ENCODE peak calls at places on chromosomes 6 and 20, in six cellular contexts. U is mesendoderm; T is heart left ventricle; H is breast epithelium; I is CD8-positive, alpha-beta T cell; S is tibial artery. Z is an unnamed sample.

GRCh38 chr6:169799474-169799926 is 48.1 kb downstream of the ERMARD start:
- DNase-seq in I (no peak), H (no peak), T (no peak), S (no peak), U (peak; percentile 13), Z (no peak)

GRCh38 chr20:53033176-53033575 is 61.0 kb downstream of the TSHZ2 start:
- DNase-seq in H (no peak), T (no peak), S (no peak), U (no peak), I (no peak), Z (no peak)

GRCh38 chr6:133131621-133132020 is 109.5 kb upstream of the EYA4 start:
- DNase-seq in T (no peak), I (no peak), U (no peak), H (no peak), S (no peak), Z (no peak)

GRCh38 chr6:5359413-5359812 is 98.1 kb downstream of the FARS2 start:
- DNase-seq in U (no peak), I (no peak), T (no peak), H (peak; percentile 26), S (no peak), Z (no peak)

GRCh38 chr6:27332692-27333641 is 20.9 kb upstream of the POM121L2 start:
- DNase-seq in I (peak; percentile 60), S (no peak), T (no peak), U (peak; percentile 87), H (no peak), Z (no peak)

GRCh38 chr6:7587631-7588100 is 2.3 kb upstream of the SNRNP48 start:
- DNase-seq in T (no peak), H (no peak), I (no peak), S (no peak), U (peak; percentile 44), Z (no peak)

GRCh38 chr20:20732641-20733040 is 20.2 kb upstream of the RALGAPA2 start:
- DNase-seq in S (no peak), I (no peak), H (no peak), T (no peak), U (no peak), Z (no peak)

GRCh38 chr20:13799040-13799439 is 14.2 kb downstream of the NDUFAF5 start:
- DNase-seq in H (no peak), S (no peak), I (no peak), T (no peak), U (no peak), Z (no peak)

GRCh38 chr6:119347466-119348307 is 1.9 kb downstream of the MAN1A1 start:
- DNase-seq in T (peak; percentile 44), S (peak; percentile 73), I (peak; percentile 27), H (no peak), U (no peak), Z (peak; percentile 78)
- H3K4me1 ChIP-seq in T (peaks cover 10% of the 10 kb centered on the region), S (peaks cover 9% of the 10 kb centered on the region), I (peaks cover 30% of the 10 kb centered on the region), H (no peaks in the 10 kb centered on the region), U (peaks cover 3% of the 10 kb centered on the region), Z (peaks cover 51% of the 10 kb centered on the region)

GRCh38 chr6:150492941-150493340 is 106.7 kb upstream of the PLEKHG1 start:
- DNase-seq in U (no peak), T (no peak), H (peak; percentile 38), S (no peak), I (no peak), Z (no peak)

GRCh38 chr6:150494236-150494635 is 105.4 kb upstream of the PLEKHG1 start:
- DNase-seq in S (no peak), T (peak; percentile 37), H (peak; percentile 34), I (no peak), U (no peak), Z (no peak)

GRCh38 chr6:150491131-150491795 is 108.4 kb upstream of the PLEKHG1 start:
- DNase-seq in H (no peak), U (no peak), T (no peak), I (no peak), S (no peak), Z (no peak)

GRCh38 chr6:150491796-150492142 is 107.9 kb upstream of the PLEKHG1 start:
- DNase-seq in H (no peak), S (no peak), T (no peak), I (no peak), U (no peak), Z (no peak)

GRCh38 chr6:150492507-150492906 is 107.2 kb upstream of the PLEKHG1 start:
- DNase-seq in H (no peak), I (no peak), S (no peak), T (no peak), U (no peak), Z (no peak)
- H3K4me3 ChIP-seq in H (no peak overlapping the region), I (no peak overlapping the region), S (no peak overlapping the region), T (no peak overlapping the region), U (no peak overlapping the region), Z (no peak overlapping the region)

DNA sequence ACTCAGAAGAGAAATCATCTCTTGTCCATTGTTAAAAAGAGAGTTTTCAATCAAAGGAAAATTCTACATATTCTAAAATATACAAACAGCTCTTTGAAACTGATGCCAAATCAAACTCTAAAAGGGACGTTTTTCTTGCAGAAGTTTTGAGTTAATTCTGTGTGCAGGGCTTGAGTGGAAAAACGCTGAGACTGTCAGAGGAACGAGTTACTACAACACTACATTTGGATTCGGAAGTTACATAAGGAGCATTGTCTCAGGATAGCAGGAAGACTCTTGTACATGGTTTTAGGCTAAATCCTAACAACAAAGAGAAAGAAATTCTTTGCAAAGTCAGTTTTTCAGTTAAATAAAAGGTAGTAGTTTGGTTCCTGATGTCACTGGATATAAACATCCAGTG is 155.7 kb upstream of the SUPT3H start:
- DNase-seq in U (no peak), I (no peak), S (no peak), H (no peak), T (no peak), Z (no peak)
- H3K4me1 ChIP-seq in U (no peaks in the 10 kb centered on the region), I (no peaks in the 10 kb centered on the region), S (no peaks in the 10 kb centered on the region), H (no peaks in the 10 kb centered on the region), T (peaks cover 3% of the 10 kb centered on the region), Z (no peaks in the 10 kb centered on the region)

GRCh38 chr6:52180787-52181558 is 5.2 kb upstream of the IL17A start:
- DNase-seq in T (no peak), H (no peak), S (no peak), I (no peak), U (no peak), Z (no peak)
- H3K4me3 ChIP-seq in T (no peak overlapping the region), H (no peak overlapping the region), S (no peak overlapping the region), I (no peak overlapping the region), U (no peak overlapping the region), Z (no peak overlapping the region)

DNA sequence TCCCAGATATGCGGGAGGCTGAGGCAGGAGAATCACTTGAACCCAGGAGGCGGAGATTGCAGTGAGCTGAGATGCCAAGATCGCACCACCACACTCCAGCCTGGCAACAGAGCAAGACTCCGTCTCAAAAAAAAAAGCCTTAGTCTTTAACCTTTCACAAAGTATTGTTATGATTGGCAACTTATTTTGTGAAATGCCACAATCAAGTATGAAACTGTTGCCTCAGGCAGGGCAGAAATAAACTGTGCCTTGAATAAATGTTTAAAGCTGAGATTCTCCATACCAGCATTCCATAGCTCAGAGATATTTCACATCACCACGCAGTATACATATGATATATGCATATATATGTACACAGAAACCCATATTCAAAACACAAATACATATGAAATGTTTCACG is 120.1 kb upstream of the CCDC28A start:
- DNase-seq in H (no peak), I (no peak), U (no peak), T (no peak), S (no peak), Z (no peak)
- H3K4me1 ChIP-seq in H (no peaks in the 10 kb centered on the region), I (no peaks in the 10 kb centered on the region), U (no peaks in the 10 kb centered on the region), T (no peaks in the 10 kb centered on the region), S (peaks cover 12% of the 10 kb centered on the region), Z (no peaks in the 10 kb centered on the region)

DNA sequence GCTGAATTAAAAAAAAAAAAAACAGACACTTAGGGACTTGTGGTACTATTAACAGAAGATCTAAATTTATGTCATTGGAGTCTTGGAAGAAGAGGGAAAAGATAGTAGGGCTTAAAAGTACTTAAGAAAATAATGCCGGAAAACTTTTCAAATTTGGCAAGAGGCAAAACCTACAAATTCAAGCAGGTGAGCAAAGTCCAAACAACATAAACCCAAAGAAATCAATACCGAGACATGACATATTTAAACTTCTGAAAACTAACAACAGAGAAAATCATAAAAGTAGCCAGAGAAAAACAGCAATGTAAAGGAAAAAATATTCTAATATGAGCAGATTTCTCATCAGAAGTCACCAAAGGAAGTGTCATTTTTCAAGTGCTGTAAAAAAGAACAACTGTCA is 44.4 kb downstream of the EPM2A start:
- DNase-seq in U (no peak), H (no peak), T (no peak), S (no peak), I (no peak), Z (no peak)
- H3K4me3 ChIP-seq in U (no peak overlapping the region), H (no peak overlapping the region), T (no peak overlapping the region), S (no peak overlapping the region), I (no peak overlapping the region), Z (no peak overlapping the region)

Z was measured in lower lobe of right lung.